ENCODE peak calls at places on chromosomes 5 and 9, in seven cellular contexts. K is activated CD4-positive, CD25-positive, alpha-beta regulatory T cell treated with anti-CD3 and anti-CD28 coated beads, Interleukin-2, amount 50 U/mL, for 16 hours; P is occipital lobe; V is NCI-H1694; B is stimulated activated CD4-positive, alpha-beta T cell treated with anti-CD3 and anti-CD28 coated beads, TNF-alpha, amount 100 ng/mL, for 1 hour; L is activated CD4-positive, alpha-beta T cell treated with anti-CD3 and anti-CD28 coated beads, Interleukin-2, amount 50 U/mL, for 4 hours; O is activated CD8-positive, alpha-beta memory T cell treated with anti-CD3 and anti-CD28 coated beads, Interleukin-2, amount 50 U/mL, for 48 hours. S is an unnamed sample.

GRCh38 chr5:106292654-106293053 is 1378.1 kb downstream of the EFNA5 start:
- DNase-seq in K (no peak), P (no peak), V (no peak), B (no peak), L (no peak), O (no peak), S (no peak)

GRCh38 chr5:150513375-150514309 is 5.7 kb downstream of the NDST1 start:
- DNase-seq in K (no peak), P (no peak), V (no peak), B (no peak), L (no peak), O (no peak), S (peak; percentile 83)

GRCh38 chr5:168172718-168173045 is 118.8 kb upstream of the WWC1 start:
- DNase-seq in K (no peak), P (peak; percentile 16), V (no peak), B (no peak), L (no peak), O (no peak), S (no peak)

GRCh38 chr5:90957906-90958305 is 399.3 kb downstream of the ADGRV1 start:
- DNase-seq in K (no peak), P (no peak), V (no peak), B (no peak), L (no peak), O (no peak), S (no peak)

GRCh38 chr5:135069016-135069770 is 35.2 kb upstream of the PITX1 start:
- DNase-seq in K (no peak), P (no peak), V (no peak), B (no peak), L (no peak), O (no peak), S (no peak)

GRCh38 chr9:87336914-87337333 is 160.7 kb upstream of the DAPK1 start:
- DNase-seq in K (no peak), P (peak; percentile 36), V (peak; percentile 7), B (no peak), L (no peak), O (no peak), S (peak; percentile 90)

GRCh38 chr5:136730426-136730825 is 365.1 kb upstream of the TRPC7 start:
- DNase-seq in K (no peak), P (no peak), V (no peak), B (no peak), L (no peak), O (no peak), S (no peak)

GRCh38 chr5:1660037-1660400 is 136.3 kb upstream of the LPCAT1 start:
- DNase-seq in K (no peak), P (no peak), V (no peak), B (no peak), L (no peak), O (peak; percentile 43), S (no peak)

GRCh38 chr5:72390836-72391235 is 70.7 kb downstream of the PTCD2 start:
- DNase-seq in K (no peak), P (no peak), V (no peak), B (no peak), L (no peak), O (no peak), S (no peak)

GRCh38 chr9:104232781-104233341 is 138.8 kb downstream of the SMC2 start:
- DNase-seq in K (no peak), P (no peak), V (no peak), B (no peak), L (no peak), O (no peak), S (no peak)

GRCh38 chr5:145975361-145976066 is 39.1 kb downstream of the SH3RF2 start:
- DNase-seq in K (no peak), P (no peak), V (no peak), B (no peak), L (no peak), O (no peak), S (no peak)

GRCh38 chr9:60546406-60546805 is 367.8 kb upstream of the SPATA31A5 start:
- DNase-seq in K (no peak), P (no peak), V (no peak), B (no peak), L (no peak), O (no peak), S (no peak)

GRCh38 chr5:151923865-151924264 is 786 bp downstream of the GLRA1 start:
- DNase-seq in K (no peak), P (peak; percentile 35), V (no peak), B (no peak), L (no peak), O (no peak), S (peak; percentile 53)

GRCh38 chr5:16853511-16853910 is 82.6 kb downstream of the MYO10 start:
- DNase-seq in K (no peak), P (no peak), V (no peak), B (no peak), L (no peak), O (no peak), S (no peak)

GRCh38 chr9:33131505-33132248 is 35.5 kb downstream of the B4GALT1 start:
- DNase-seq in K (no peak), P (no peak), V (no peak), B (no peak), L (no peak), O (no peak), S (no peak)

GRCh38 chr5:128671861-128672414 is 133.9 kb upstream of the FBN2 start:
- DNase-seq in K (no peak), P (no peak), V (no peak), B (no peak), L (no peak), O (no peak), S (no peak)

GRCh38 chr9:17057729-17058128 is 77.1 kb upstream of the CNTLN start:
- DNase-seq in K (no peak), P (no peak), V (no peak), B (no peak), L (no peak), O (no peak), S (no peak)

GRCh38 chr5:168400429-168401220 is 85.6 kb upstream of the RARS1 start:
- DNase-seq in K (no peak), P (no peak), V (no peak), B (no peak), L (no peak), O (no peak), S (no peak)

GRCh38 chr9:4762889-4763521 is 22.0 kb upstream of the AK3 start:
- DNase-seq in K (no peak), P (no peak), V (no peak), B (no peak), L (no peak), O (no peak), S (no peak)

GRCh38 chr5:150789943-150790611 is 11.5 kb downstream of the SMIM3 start:
- DNase-seq in K (peak; percentile 25), P (no peak), V (no peak), B (peak; percentile 35), L (peak; percentile 68), O (peak; percentile 71), S (peak; percentile 10)

GRCh38 chr5:9859798-9860197 is 229.6 kb upstream of the TAS2R1 start:
- DNase-seq in K (no peak), P (no peak), V (no peak), B (no peak), L (no peak), O (no peak), S (no peak)

GRCh38 chr9:22119537-22120167 is 110.5 kb upstream of the CDKN2B start:
- DNase-seq in K (no peak), P (no peak), V (no peak), B (no peak), L (no peak), O (no peak), S (peak; percentile 8)

GRCh38 chr5:36870399-36871040 is 6.0 kb upstream of the NIPBL start:
- DNase-seq in K (no peak), P (no peak), V (peak; percentile 93), B (no peak), L (no peak), O (no peak), S (peak; percentile 73)